ENCODE peak calls at places on chromosome 7, in four cellular contexts. H is PC-3, Y is cardiac fibroblast, X is transverse colon. O is an unnamed sample.
A peak's percentile ranks its signal among the peaks of the same experiment; 100 is the strongest.

GRCh38 chr7:131625817-131626372 is 69.5 kb upstream of the PODXL start:
- DNase-seq in X (no peak), Y (no peak), H (peak; percentile 93), O (peak; percentile 54)

GRCh38 chr7:139811106-139811505 is 18.0 kb upstream of the TBXAS1 start:
- DNase-seq in Y (no peak), X (no peak), H (no peak), O (no peak)

GRCh38 chr7:154986200-154986599 is 16.7 kb downstream of the PAXIP1 start:
- DNase-seq in X (no peak), Y (no peak), H (no peak), O (no peak)

GRCh38 chr7:123209786-123210185 is 10.0 kb upstream of the SLC13A1 start:
- DNase-seq in X (peak; percentile 21), Y (peak; percentile 29), H (no peak), O (no peak)

GRCh38 chr7:35991511-35992232 is 161.4 kb upstream of the EEPD1 start:
- DNase-seq in X (no peak), Y (no peak), H (no peak), O (no peak)

GRCh38 chr7:24831240-24831639 is 74.0 kb upstream of the GSDME start:
- DNase-seq in H (peak; percentile 22), Y (peak; percentile 52), X (no peak), O (peak; percentile 46)

GRCh38 chr7:106064836-106065559 is 47.1 kb downstream of the SYPL1 start:
- DNase-seq in H (peak; percentile 99), Y (peak; percentile 97), X (peak; percentile 79), O (peak; percentile 99)

GRCh38 chr7:100895956-100896742 is 461 bp upstream of the ACHE start:
- DNase-seq in H (no peak), X (peak; percentile 78), Y (no peak), O (no peak)

GRCh38 chr7:64431838-64432237 is 118.1 kb downstream of the ZNF736 start:
- DNase-seq in H (no peak), X (no peak), Y (no peak), O (no peak)
- TF ChIP-seq CTCF in H (no peak), X (no peak), Y (no peak), O (no peak)

GRCh38 chr7:101923276-101923985 is 106.0 kb downstream of the CUX1 start:
- DNase-seq in Y (peak; percentile 52), H (no peak), X (no peak), O (no peak)

GRCh38 chr7:101926265-101926664 is 108.8 kb downstream of the CUX1 start:
- DNase-seq in X (no peak), Y (no peak), H (no peak), O (no peak)

GRCh38 chr7:101932053-101932452 is 114.6 kb downstream of the CUX1 start:
- DNase-seq in H (no peak), Y (no peak), X (no peak), O (no peak)

GRCh38 chr7:101924171-101924570 is 106.7 kb downstream of the CUX1 start:
- DNase-seq in H (peak; percentile 88), Y (peak; percentile 37), X (no peak), O (peak; percentile 13)

DNA sequence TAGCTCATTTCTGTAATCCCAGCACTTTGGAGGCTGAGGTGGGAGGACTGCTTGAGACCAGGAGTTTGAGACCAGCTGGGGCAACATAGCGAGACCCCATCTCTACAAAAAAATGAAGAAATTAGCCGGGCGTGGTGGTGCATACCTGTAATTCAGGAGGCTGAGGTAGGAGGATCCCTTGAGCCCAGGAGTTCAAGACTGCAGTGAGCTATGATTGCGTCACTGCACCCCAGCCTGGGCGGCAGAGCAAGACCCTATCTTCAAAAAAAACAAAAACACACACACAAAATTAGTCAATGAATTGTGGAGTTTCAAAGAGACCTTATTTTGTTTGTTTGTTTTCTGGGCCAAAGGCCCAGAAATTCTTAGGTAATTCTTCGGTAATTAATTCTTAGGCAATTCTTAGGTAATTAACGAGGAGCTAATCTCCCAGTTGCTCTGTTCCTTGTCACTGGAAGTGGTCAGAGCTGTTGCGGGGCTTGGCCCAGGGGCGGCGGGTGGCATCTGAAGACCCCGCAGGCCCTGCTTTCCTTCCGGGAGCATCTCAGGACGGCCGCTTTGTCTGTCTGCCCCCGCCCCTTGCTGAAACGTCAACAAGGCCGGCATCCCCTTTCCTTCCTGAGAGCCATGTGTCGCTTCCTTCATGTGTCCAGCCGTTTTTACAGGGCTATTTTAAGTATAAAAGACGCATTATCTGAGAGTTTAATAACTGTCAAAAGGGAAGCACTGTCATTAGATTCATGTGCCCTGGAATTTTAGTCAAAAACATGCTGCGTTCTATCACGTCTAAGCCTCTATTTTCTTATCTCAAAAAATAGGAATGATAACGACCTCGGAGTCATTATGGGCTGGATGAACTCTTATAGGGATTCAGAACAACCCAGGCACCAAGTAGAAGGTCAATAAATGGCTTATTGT is 110.2 kb downstream of the CUX1 start:
- DNase-seq in H (no peak), Y (peak; percentile 26), X (no peak), O (no peak)
- TF ChIP-seq CTCF in H (no peak), Y (no peak), X (no peak), O (no peak)

GRCh38 chr7:149832332-149833041 is 5.7 kb upstream of the ZNF862 start:
- DNase-seq in H (no peak), Y (no peak), X (no peak), O (no peak)
- TF ChIP-seq CTCF in H (no peak), Y (no peak), X (no peak), O (no peak)

GRCh38 chr7:66696774-66697191 is 43.8 kb upstream of the RABGEF1 start:
- DNase-seq in X (no peak), H (no peak), Y (peak; percentile 48), O (peak; percentile 8)
- TF ChIP-seq CTCF in X (no peak), H (no peak), Y (no peak), O (no peak)

DNA sequence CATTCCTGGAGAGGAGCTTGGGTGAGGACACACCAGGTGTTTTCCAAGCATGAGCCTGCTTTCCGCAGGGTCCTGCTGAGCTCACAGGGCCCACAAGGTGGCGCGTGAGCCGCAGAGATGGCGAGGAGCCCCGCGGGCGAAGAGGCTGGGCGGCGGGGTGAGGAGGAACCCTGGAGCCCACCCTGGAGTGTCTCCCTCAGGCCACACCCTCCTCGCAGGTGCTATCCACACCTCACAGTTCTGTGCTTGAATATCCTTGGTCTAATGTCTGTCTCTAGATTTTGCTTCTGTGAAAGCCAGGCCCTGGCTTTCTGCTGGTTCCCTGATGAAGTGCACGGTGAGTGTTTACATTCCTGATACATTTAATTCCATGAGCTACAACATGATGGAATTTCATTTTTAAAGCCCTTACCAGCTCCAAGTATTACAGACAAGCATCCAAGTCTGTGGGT is 433.6 kb downstream of the ACTR3B start:
- DNase-seq in X (peak; percentile 9), H (peak; percentile 27), Y (no peak), O (no peak)
- TF ChIP-seq CTCF in X (peak; percentile 36), H (peak; percentile 63), Y (peak; percentile 23), O (peak; percentile 70)

GRCh38 chr7:30366606-30367005 is 82.2 kb downstream of the ZNRF2 start:
- DNase-seq in X (no peak), Y (peak; percentile 28), H (peak; percentile 28), O (no peak)

GRCh38 chr7:30367561-30367960 is 83.2 kb downstream of the ZNRF2 start:
- DNase-seq in X (no peak), Y (no peak), H (no peak), O (no peak)

GRCh38 chr7:30365626-30366025 is 81.2 kb downstream of the ZNRF2 start:
- DNase-seq in Y (no peak), H (no peak), X (no peak), O (no peak)

GRCh38 chr7:30364773-30365172 is 80.4 kb downstream of the ZNRF2 start:
- DNase-seq in H (no peak), X (no peak), Y (no peak), O (no peak)

DNA sequence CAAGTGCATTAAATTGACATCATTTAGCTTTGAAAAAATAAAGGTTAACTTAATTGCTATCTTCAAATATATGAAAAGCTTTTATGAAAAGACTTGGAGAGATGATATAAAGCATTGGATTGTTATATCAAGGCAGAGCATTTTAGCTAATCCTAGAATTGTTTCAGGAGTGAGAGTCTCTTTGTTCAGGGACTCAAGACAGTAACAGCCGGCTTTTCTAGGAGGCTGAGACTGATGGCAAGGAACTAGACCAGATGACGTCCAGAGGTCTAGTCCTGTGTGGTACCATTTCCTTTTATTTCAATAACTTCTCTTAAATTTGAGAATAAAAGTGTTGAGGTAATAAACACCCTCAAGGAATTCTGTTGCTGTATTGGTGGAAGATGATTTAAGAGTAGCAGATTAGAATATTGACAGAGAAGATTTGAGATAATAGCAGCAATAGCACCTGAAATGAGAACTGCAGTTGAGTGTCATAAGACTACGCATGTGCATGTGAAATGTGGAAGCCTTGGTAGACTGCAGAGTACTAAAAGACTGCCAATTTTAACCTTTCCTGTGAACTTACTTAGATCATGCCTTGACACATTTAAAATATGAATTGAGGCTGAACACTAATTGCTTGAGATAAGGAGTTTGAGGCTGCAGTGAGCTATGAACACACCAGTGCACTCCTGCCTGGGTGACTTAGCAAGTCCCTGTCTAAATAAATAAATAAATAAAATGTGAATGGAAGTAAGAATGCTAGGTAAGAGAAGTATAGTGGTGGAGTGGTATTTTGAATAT is 79.6 kb downstream of the ZNRF2 start:
- DNase-seq in Y (no peak), H (no peak), X (no peak), O (no peak)
- TF ChIP-seq CTCF in Y (no peak), H (no peak), X (no peak), O (no peak)

DNA sequence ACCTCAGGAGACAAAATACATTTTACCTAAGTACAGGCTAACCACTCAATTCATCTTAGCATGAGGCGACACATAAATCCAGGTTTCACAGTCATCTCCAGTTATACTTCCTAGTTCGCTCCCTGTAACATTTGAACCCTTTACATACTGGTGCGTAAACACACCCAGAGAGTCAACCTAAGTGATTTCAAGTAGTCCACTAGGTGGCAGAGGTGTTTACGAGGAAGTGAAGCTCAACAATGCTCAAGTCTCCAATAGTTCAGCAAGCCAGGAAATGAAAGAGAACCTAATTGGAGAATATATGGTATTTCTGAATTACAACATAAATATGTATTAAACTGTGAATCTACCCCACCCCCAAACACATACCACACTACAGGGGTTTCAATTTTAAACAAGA is 76.3 kb upstream of the ABCB5 start:
- DNase-seq in Y (no peak), X (no peak), H (peak; percentile 68), O (peak; percentile 20)
- TF ChIP-seq CTCF in Y (peak; percentile 20), X (no peak), H (peak; percentile 72), O (no peak)

DNA sequence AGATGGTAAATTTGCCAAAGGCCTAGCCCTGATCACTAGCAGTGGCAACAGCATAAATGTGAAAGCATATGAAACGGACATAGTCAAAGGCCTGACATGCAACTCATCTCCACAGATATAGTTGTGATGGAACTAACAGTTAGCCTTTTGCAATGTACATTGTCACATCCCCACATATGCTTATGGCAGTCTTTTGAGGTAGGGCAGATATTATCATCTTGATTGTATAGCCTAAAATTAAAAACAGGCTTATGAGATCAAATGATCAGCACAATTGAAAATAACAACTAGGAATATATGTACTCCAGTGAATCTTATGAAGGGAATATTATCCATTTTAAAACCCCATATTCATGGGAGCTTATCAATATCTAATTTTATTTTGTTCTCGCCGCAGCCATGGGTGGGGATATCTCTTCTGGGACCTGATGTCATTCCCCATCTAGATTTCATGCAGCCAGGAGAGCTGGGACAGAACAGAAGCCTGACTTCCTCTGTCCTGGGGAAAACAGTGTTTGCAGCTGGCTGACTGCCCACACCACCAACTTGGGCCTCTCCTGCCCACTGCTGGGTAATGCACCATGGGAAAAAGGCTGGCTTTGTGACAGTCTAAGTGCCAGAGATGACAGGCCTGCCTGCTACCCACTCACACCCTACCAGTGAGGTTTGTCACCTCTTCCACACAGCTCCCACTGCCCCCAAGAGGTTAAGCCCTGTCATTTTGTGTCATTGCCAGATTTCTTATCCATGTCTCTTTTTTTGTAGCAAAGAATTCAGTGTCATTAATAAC is 180.2 kb upstream of the FZD1 start:
- DNase-seq in H (peak; percentile 4), X (peak; percentile 8), Y (peak; percentile 39), O (no peak)
- TF ChIP-seq CTCF in H (no peak), X (no peak), Y (no peak), O (no peak)